ENCODE peak calls at places on chromosome 6, in four cellular contexts. M, O, W and G are unnamed samples.
A peak's percentile ranks its signal among the peaks of the same experiment; 100 is the strongest.

GRCh38 chr6:80143312-80143960 is 37.0 kb downstream of the BCKDHB start:
- DNase-seq in M (peak; percentile 26), O (no peak), W (no peak), G (no peak)

GRCh38 chr6:109854541-109855308 is 123.4 kb upstream of the GPR6 start:
- DNase-seq in M (no peak), O (no peak), W (no peak), G (no peak)

GRCh38 chr6:169205176-169206160 is 48.2 kb downstream of the THBS2 start:
- DNase-seq in M (no peak), O (no peak), W (no peak), G (no peak)

GRCh38 chr6:131054392-131055250 is 8.4 kb downstream of the EPB41L2 start:
- DNase-seq in M (no peak), O (no peak), W (no peak), G (no peak)

GRCh38 chr6:154480144-154480639 is 30.3 kb downstream of the CNKSR3 start:
- DNase-seq in M (no peak), O (no peak), W (no peak), G (no peak)

GRCh38 chr6:128932061-128932460 is 49.1 kb downstream of the LAMA2 start:
- DNase-seq in M (peak; percentile 7), O (no peak), W (no peak), G (no peak)

GRCh38 chr6:69813508-69813907 is 16.7 kb upstream of the LMBRD1 start:
- DNase-seq in M (no peak), O (no peak), W (no peak), G (no peak)

GRCh38 chr6:21987501-21987957 is 309.3 kb downstream of the PRL start:
- DNase-seq in M (peak; percentile 88), O (no peak), W (no peak), G (no peak)

GRCh38 chr6:85321926-85322325 is 128.0 kb upstream of the NT5E start:
- DNase-seq in M (no peak), O (no peak), W (no peak), G (no peak)

GRCh38 chr6:13455604-13456003 is 31.8 kb downstream of the GFOD1 start:
- DNase-seq in M (no peak), O (no peak), W (no peak), G (no peak)

GRCh38 chr6:9116026-9116425 is 680.7 kb upstream of the SLC35B3 start:
- DNase-seq in M (peak; percentile 12), O (no peak), W (no peak), G (no peak)

GRCh38 chr6:6704423-6705060 is 116.0 kb downstream of the LY86 start:
- DNase-seq in M (no peak), O (no peak), W (no peak), G (no peak)

GRCh38 chr6:166424431-166424830 is 41.7 kb upstream of the MPC1 start:
- DNase-seq in M (no peak), O (no peak), W (no peak), G (no peak)

GRCh38 chr6:159680104-159680503 is 12.9 kb downstream of the SOD2 start:
- DNase-seq in M (no peak), O (no peak), W (no peak), G (no peak)

GRCh38 chr6:109979033-109979921 is 1.2 kb downstream of the GPR6 start:
- DNase-seq in M (no peak), O (no peak), W (no peak), G (no peak)

GRCh38 chr6:7273709-7274108 is 39.3 kb downstream of the SSR1 start:
- DNase-seq in M (no peak), O (no peak), W (no peak), G (no peak)

GRCh38 chr6:91386204-91386603 is 799.3 kb upstream of the MAP3K7 start:
- DNase-seq in M (no peak), O (no peak), W (no peak), G (no peak)

GRCh38 chr6:88374556-88374955 is 208.4 kb upstream of the CNR1 start:
- DNase-seq in M (no peak), O (no peak), W (no peak), G (no peak)

GRCh38 chr6:34068462-34069044 is 77.3 kb downstream of the GRM4 start:
- DNase-seq in M (no peak), O (no peak), W (no peak), G (no peak)

GRCh38 chr6:136753624-136754023 is 38.7 kb downstream of the MAP3K5 start:
- DNase-seq in M (no peak), O (peak; percentile 34), W (peak; percentile 44), G (peak; percentile 26)

GRCh38 chr6:105850636-105851035 is 235.5 kb upstream of the PRDM1 start:
- DNase-seq in M (no peak), O (no peak), W (no peak), G (no peak)

GRCh38 chr6:20014508-20014907 is 177.3 kb downstream of the ID4 start:
- DNase-seq in M (no peak), O (no peak), W (no peak), G (no peak)

GRCh38 chr6:138086573-138087196 is 20.5 kb downstream of the PERP start:
- DNase-seq in M (no peak), O (no peak), W (no peak), G (no peak)

GRCh38 chr6:118280210-118280609 is 267.9 kb upstream of the PLN start:
- DNase-seq in M (no peak), O (no peak), W (no peak), G (no peak)

GRCh38 chr6:5250451-5250850 is 10.3 kb downstream of the LYRM4 start:
- DNase-seq in M (no peak), O (no peak), W (no peak), G (no peak)

GRCh38 chr6:71299541-71300470 is 11.2 kb downstream of the OGFRL1 start:
- DNase-seq in M (no peak), O (no peak), W (no peak), G (no peak)

GRCh38 chr6:170022291-170022722 is 268.6 kb downstream of the DLL1 start:
- DNase-seq in M (no peak), O (no peak), W (no peak), G (no peak)